ENCODE peak calls at places on chromosomes 1 and 21, in nine cellular contexts. One of them, this sample, is unnamed.

GRCh38 chr21:45662623-45663015 is 19.1 kb downstream of the PCBP3 start:
- DNase-seq in IMR-90: no peak
- DNase-seq in WERI-Rb-1: no peak
- DNase-seq in B cell: no peak
- DNase-seq in AG09309: no peak
- DNase-seq in pancreas: no peak
- DNase-seq in CD4-positive, alpha-beta T cell: no peak
- DNase-seq in AG10803: no peak
- DNase-seq in cardiac fibroblast: no peak
- DNase-seq in this sample: no peak

GRCh38 chr1:66346057-66346795 is 187.7 kb upstream of the SGIP1 start:
- DNase-seq in IMR-90: no peak
- DNase-seq in AG09309: no peak
- DNase-seq in cardiac fibroblast: no peak
- DNase-seq in B cell: no peak
- DNase-seq in AG10803: no peak
- DNase-seq in WERI-Rb-1: no peak
- DNase-seq in CD4-positive, alpha-beta T cell: no peak
- DNase-seq in pancreas: no peak
- DNase-seq in this sample: no peak

GRCh38 chr1:76269175-76269574 is 194.6 kb downstream of the ST6GALNAC3 start:
- DNase-seq in IMR-90: peak
- DNase-seq in pancreas: no peak
- DNase-seq in AG10803: peak
- DNase-seq in B cell: no peak
- DNase-seq in CD4-positive, alpha-beta T cell: no peak
- DNase-seq in cardiac fibroblast: peak
- DNase-seq in WERI-Rb-1: no peak
- DNase-seq in AG09309: no peak
- DNase-seq in this sample: peak

GRCh38 chr1:236287757-236288619 is 6.2 kb upstream of the ERO1B start:
- DNase-seq in B cell: no peak
- DNase-seq in AG10803: peak
- DNase-seq in WERI-Rb-1: peak
- DNase-seq in pancreas: peak
- DNase-seq in AG09309: no peak
- DNase-seq in cardiac fibroblast: no peak
- DNase-seq in IMR-90: no peak
- DNase-seq in CD4-positive, alpha-beta T cell: no peak
- DNase-seq in this sample: no peak

GRCh38 chr1:109197163-109198042 is 16.3 kb upstream of the SARS1 start:
- DNase-seq in cardiac fibroblast: peak
- DNase-seq in pancreas: no peak
- DNase-seq in IMR-90: peak
- DNase-seq in AG09309: peak
- DNase-seq in WERI-Rb-1: no peak
- DNase-seq in B cell: no peak
- DNase-seq in CD4-positive, alpha-beta T cell: no peak
- DNase-seq in AG10803: peak
- DNase-seq in this sample: peak

GRCh38 chr21:41627428-41627827 is 119.5 kb upstream of the TMPRSS2 start:
- DNase-seq in CD4-positive, alpha-beta T cell: no peak
- DNase-seq in cardiac fibroblast: peak
- DNase-seq in B cell: no peak
- DNase-seq in WERI-Rb-1: no peak
- DNase-seq in pancreas: no peak
- DNase-seq in AG10803: peak
- DNase-seq in AG09309: no peak
- DNase-seq in IMR-90: peak
- DNase-seq in this sample: no peak

GRCh38 chr1:20700636-20701215 is 17.1 kb downstream of the KIF17 start:
- DNase-seq in IMR-90: no peak
- DNase-seq in pancreas: no peak
- DNase-seq in cardiac fibroblast: no peak
- DNase-seq in B cell: no peak
- DNase-seq in WERI-Rb-1: no peak
- DNase-seq in CD4-positive, alpha-beta T cell: no peak
- DNase-seq in AG09309: no peak
- DNase-seq in AG10803: no peak
- DNase-seq in this sample: no peak

GRCh38 chr1:67463298-67463960 is 33.2 kb upstream of the SERBP1 start:
- DNase-seq in IMR-90: peak
- DNase-seq in cardiac fibroblast: no peak
- DNase-seq in pancreas: no peak
- DNase-seq in AG09309: no peak
- DNase-seq in B cell: no peak
- DNase-seq in AG10803: no peak
- DNase-seq in WERI-Rb-1: peak
- DNase-seq in CD4-positive, alpha-beta T cell: no peak
- DNase-seq in this sample: no peak

GRCh38 chr1:192810253-192810880 is 1.5 kb downstream of the RGS2 start:
- DNase-seq in pancreas: no peak
- DNase-seq in WERI-Rb-1: peak
- DNase-seq in AG10803: no peak
- DNase-seq in cardiac fibroblast: peak
- DNase-seq in B cell: peak
- DNase-seq in AG09309: no peak
- DNase-seq in CD4-positive, alpha-beta T cell: no peak
- DNase-seq in IMR-90: peak
- DNase-seq in this sample: no peak

GRCh38 chr21:23119491-23119890 is 2121.3 kb downstream of the NCAM2 start:
- DNase-seq in AG10803: no peak
- DNase-seq in CD4-positive, alpha-beta T cell: no peak
- DNase-seq in WERI-Rb-1: no peak
- DNase-seq in cardiac fibroblast: no peak
- DNase-seq in pancreas: no peak
- DNase-seq in B cell: no peak
- DNase-seq in AG09309: no peak
- DNase-seq in IMR-90: no peak
- DNase-seq in this sample: no peak

GRCh38 chr1:22494144-22494543 is 42.5 kb downstream of the ZBTB40 start:
- DNase-seq in cardiac fibroblast: no peak
- DNase-seq in AG10803: no peak
- DNase-seq in WERI-Rb-1: no peak
- DNase-seq in B cell: no peak
- DNase-seq in IMR-90: no peak
- DNase-seq in CD4-positive, alpha-beta T cell: no peak
- DNase-seq in pancreas: no peak
- DNase-seq in AG09309: no peak
- DNase-seq in this sample: no peak

GRCh38 chr1:209661081-209661480 is 8.9 kb upstream of the LAMB3 start:
- DNase-seq in pancreas: no peak
- DNase-seq in AG10803: no peak
- DNase-seq in WERI-Rb-1: no peak
- DNase-seq in cardiac fibroblast: no peak
- DNase-seq in AG09309: no peak
- DNase-seq in CD4-positive, alpha-beta T cell: no peak
- DNase-seq in IMR-90: no peak
- DNase-seq in B cell: no peak
- DNase-seq in this sample: no peak

GRCh38 chr21:45829566-45830147 is 151.9 kb upstream of the COL6A1 start:
- DNase-seq in B cell: no peak
- DNase-seq in AG09309: no peak
- DNase-seq in WERI-Rb-1: no peak
- DNase-seq in CD4-positive, alpha-beta T cell: no peak
- DNase-seq in cardiac fibroblast: no peak
- DNase-seq in pancreas: no peak
- DNase-seq in AG10803: no peak
- DNase-seq in IMR-90: no peak
- DNase-seq in this sample: no peak

DNA sequence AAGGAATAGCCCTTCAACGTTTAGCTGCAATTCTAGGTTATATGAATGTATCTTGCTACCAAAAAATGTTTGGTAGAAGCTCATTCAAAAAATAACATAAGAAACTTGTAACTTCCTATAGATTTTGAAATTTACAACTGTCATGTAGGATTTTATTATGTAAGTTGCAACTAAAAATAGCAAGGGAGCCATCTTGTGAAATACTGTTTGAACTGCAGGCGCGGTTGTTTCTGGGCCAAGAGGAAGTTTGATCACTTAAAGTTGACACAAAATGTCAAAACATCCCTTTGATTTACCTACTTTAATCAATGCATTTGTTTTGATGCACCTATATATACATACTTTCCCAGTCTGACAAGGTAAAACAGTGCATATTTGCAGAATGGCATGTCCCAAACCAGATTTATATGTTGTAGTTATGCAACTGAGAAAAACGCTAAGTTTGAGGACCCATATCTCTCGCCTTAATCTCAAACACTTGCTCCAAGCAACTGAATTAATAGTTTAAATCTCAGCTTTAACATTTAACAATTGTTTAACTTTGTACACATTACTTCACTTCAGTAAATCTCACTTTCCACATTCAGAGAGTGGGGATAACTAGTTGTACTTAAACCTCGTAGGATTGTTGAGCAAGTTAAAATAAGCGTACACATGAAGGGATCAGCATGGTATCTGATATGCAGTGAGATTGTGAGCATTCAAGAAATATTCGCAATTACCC is 63.9 kb downstream of the KCNK2 start:
- DNase-seq in WERI-Rb-1: peak
- DNase-seq in AG10803: peak
- DNase-seq in AG09309: no peak
- DNase-seq in pancreas: peak
- DNase-seq in IMR-90: peak
- DNase-seq in cardiac fibroblast: peak
- DNase-seq in B cell: no peak
- DNase-seq in CD4-positive, alpha-beta T cell: no peak
- DNase-seq in this sample: peak
- TF ChIP-seq CTCF in WERI-Rb-1: peak
- TF ChIP-seq CTCF in AG10803: peak
- TF ChIP-seq CTCF in AG09309: peak
- TF ChIP-seq CTCF in pancreas: no peak
- TF ChIP-seq CTCF in IMR-90: peak
- TF ChIP-seq CTCF in cardiac fibroblast: peak
- TF ChIP-seq CTCF in B cell: no peak
- TF ChIP-seq CTCF in CD4-positive, alpha-beta T cell: no peak
- TF ChIP-seq CTCF in this sample: peak

DNA sequence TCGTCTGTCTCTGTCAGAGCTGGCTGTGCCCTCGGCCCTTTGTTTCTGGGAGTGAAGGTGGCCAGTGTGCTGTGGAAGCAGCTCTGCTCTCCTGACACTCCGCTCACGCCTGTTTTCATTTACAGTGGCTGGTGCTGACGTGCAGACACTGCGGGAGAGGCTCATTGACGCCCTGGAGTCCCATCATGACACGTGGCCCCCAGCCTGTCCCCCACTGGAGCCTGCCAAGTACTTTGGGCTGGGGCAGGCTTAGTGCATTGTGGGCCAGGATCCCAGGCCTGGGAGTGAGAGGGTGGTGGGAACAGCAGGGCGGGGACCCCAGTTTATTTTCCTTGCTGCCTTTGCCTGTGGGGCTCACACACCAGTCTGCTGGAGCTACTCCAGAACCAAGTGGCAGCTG is 21.1 kb downstream of the QSOX1 start:
- DNase-seq in B cell: no peak
- DNase-seq in AG10803: no peak
- DNase-seq in WERI-Rb-1: no peak
- DNase-seq in IMR-90: no peak
- DNase-seq in pancreas: no peak
- DNase-seq in cardiac fibroblast: no peak
- DNase-seq in CD4-positive, alpha-beta T cell: no peak
- DNase-seq in AG09309: no peak
- DNase-seq in this sample: no peak
- TF ChIP-seq CTCF in B cell: no peak
- TF ChIP-seq CTCF in AG10803: no peak
- TF ChIP-seq CTCF in WERI-Rb-1: no peak
- TF ChIP-seq CTCF in IMR-90: no peak
- TF ChIP-seq CTCF in pancreas: no peak
- TF ChIP-seq CTCF in cardiac fibroblast: no peak
- TF ChIP-seq CTCF in CD4-positive, alpha-beta T cell: no peak
- TF ChIP-seq CTCF in AG09309: no peak
- TF ChIP-seq CTCF in this sample: no peak

GRCh38 chr21:27805696-27806095 is 838.8 kb upstream of the ADAMTS5 start:
- DNase-seq in B cell: no peak
- DNase-seq in cardiac fibroblast: no peak
- DNase-seq in pancreas: no peak
- DNase-seq in AG09309: no peak
- DNase-seq in WERI-Rb-1: no peak
- DNase-seq in IMR-90: no peak
- DNase-seq in CD4-positive, alpha-beta T cell: no peak
- DNase-seq in AG10803: no peak
- DNase-seq in this sample: no peak

GRCh38 chr21:27803571-27803970 is 836.7 kb upstream of the ADAMTS5 start:
- DNase-seq in IMR-90: peak
- DNase-seq in cardiac fibroblast: peak
- DNase-seq in B cell: no peak
- DNase-seq in WERI-Rb-1: no peak
- DNase-seq in AG10803: no peak
- DNase-seq in AG09309: no peak
- DNase-seq in CD4-positive, alpha-beta T cell: no peak
- DNase-seq in pancreas: no peak
- DNase-seq in this sample: no peak

GRCh38 chr21:27804515-27804914 is 837.6 kb upstream of the ADAMTS5 start:
- DNase-seq in B cell: no peak
- DNase-seq in CD4-positive, alpha-beta T cell: no peak
- DNase-seq in IMR-90: no peak
- DNase-seq in pancreas: no peak
- DNase-seq in cardiac fibroblast: no peak
- DNase-seq in AG09309: no peak
- DNase-seq in WERI-Rb-1: no peak
- DNase-seq in AG10803: peak
- DNase-seq in this sample: no peak

GRCh38 chr21:27799861-27800260 is 833.0 kb upstream of the ADAMTS5 start:
- DNase-seq in cardiac fibroblast: no peak
- DNase-seq in WERI-Rb-1: no peak
- DNase-seq in AG09309: no peak
- DNase-seq in B cell: no peak
- DNase-seq in CD4-positive, alpha-beta T cell: no peak
- DNase-seq in IMR-90: no peak
- DNase-seq in pancreas: no peak
- DNase-seq in AG10803: peak
- DNase-seq in this sample: no peak

GRCh38 chr21:27802816-27803475 is 836.1 kb upstream of the ADAMTS5 start:
- DNase-seq in cardiac fibroblast: peak
- DNase-seq in AG10803: peak
- DNase-seq in WERI-Rb-1: peak
- DNase-seq in pancreas: no peak
- DNase-seq in CD4-positive, alpha-beta T cell: no peak
- DNase-seq in B cell: no peak
- DNase-seq in IMR-90: peak
- DNase-seq in AG09309: no peak
- DNase-seq in this sample: no peak
- TF ChIP-seq CTCF in cardiac fibroblast: peak
- TF ChIP-seq CTCF in AG10803: peak
- TF ChIP-seq CTCF in WERI-Rb-1: peak
- TF ChIP-seq CTCF in pancreas: peak
- TF ChIP-seq CTCF in CD4-positive, alpha-beta T cell: no peak
- TF ChIP-seq CTCF in B cell: peak
- TF ChIP-seq CTCF in IMR-90: peak
- TF ChIP-seq CTCF in AG09309: peak
- TF ChIP-seq CTCF in this sample: peak

DNA sequence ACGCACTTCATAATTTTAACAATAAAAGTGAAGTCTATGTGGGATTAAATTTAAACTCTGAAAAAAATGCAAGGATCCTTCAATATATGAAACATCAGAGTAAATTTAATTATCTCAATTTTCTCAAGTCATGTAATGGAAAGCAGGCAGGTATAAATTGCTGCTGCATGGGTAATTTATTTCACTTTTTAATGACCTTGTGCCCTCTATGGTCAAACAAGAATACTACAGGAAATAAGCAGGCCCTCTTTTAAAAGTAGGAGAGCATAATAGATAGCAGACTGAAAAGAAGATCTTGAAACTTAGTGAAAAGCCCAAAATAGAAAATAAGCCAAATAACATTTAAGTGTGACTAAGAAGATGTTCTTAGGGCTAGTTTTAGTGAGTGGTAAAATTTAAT is 22.9 kb downstream of the BCAS2 start:
- DNase-seq in CD4-positive, alpha-beta T cell: no peak
- DNase-seq in IMR-90: no peak
- DNase-seq in WERI-Rb-1: no peak
- DNase-seq in B cell: peak
- DNase-seq in cardiac fibroblast: peak
- DNase-seq in AG09309: no peak
- DNase-seq in AG10803: peak
- DNase-seq in pancreas: no peak
- DNase-seq in this sample: no peak
- TF ChIP-seq CTCF in CD4-positive, alpha-beta T cell: peak
- TF ChIP-seq CTCF in IMR-90: peak
- TF ChIP-seq CTCF in WERI-Rb-1: no peak
- TF ChIP-seq CTCF in B cell: peak
- TF ChIP-seq CTCF in cardiac fibroblast: peak
- TF ChIP-seq CTCF in AG09309: peak
- TF ChIP-seq CTCF in AG10803: peak
- TF ChIP-seq CTCF in pancreas: no peak
- TF ChIP-seq CTCF in this sample: peak

This sample was measured in retinal pigment epithelial cell.